ENCODE peak calls at places on chromosomes 12 and 14, in nine cellular contexts. E is hypothalamus; P is Daoy; T is progenitor cell of endocrine pancreas; F is H54; X is activated T-cell treated with anti-CD3 and anti-CD28 coated beads, Interleukin-2, amount 50 U/mL, for 1 hour; O is left colon; C is NCI-H1105 treated with DMSO at 0.1 percent for 48 hours; Z is activated effector memory CD4-positive, alpha-beta T cell treated with anti-CD3 and anti-CD28 coated beads, Interleukin-2, amount 50 U/mL, for 16 hours. Y is an unnamed sample.
A peak's percentile ranks its signal among the peaks of the same experiment; 100 is the strongest.

GRCh38 chr14:55127491-55127951 is 1.5 kb upstream of the LGALS3 start:
- DNase-seq in E (no peak), P (peak; percentile 48), T (no peak), F (peak; percentile 70), X (no peak), O (no peak), C (no peak), Z (no peak), Y (no peak)

GRCh38 chr12:95605087-95605486 is 53.8 kb upstream of the USP44 start:
- DNase-seq in E (no peak), P (peak; percentile 84), T (no peak), F (peak; percentile 52), X (no peak), O (no peak), C (no peak), Z (no peak), Y (no peak)

GRCh38 chr12:117695956-117696355 is 272.8 kb downstream of the KSR2 start:
- DNase-seq in E (no peak), P (no peak), T (no peak), F (no peak), X (no peak), O (peak; percentile 36), C (peak; percentile 93), Z (no peak), Y (no peak)

GRCh38 chr12:122437656-122438121 is 15.2 kb upstream of the CLIP1 start:
- DNase-seq in E (no peak), P (peak; percentile 86), T (no peak), F (peak; percentile 68), X (no peak), O (peak; percentile 50), C (peak; percentile 79), Z (no peak), Y (no peak)

GRCh38 chr12:47340391-47341015 is 260.7 kb upstream of the AMIGO2 start:
- DNase-seq in E (no peak), P (peak; percentile 5), T (no peak), F (no peak), X (no peak), O (no peak), C (no peak), Z (no peak), Y (no peak)

GRCh38 chr14:21020977-21021545 is 3.8 kb downstream of the NDRG2 start:
- DNase-seq in E (no peak), P (no peak), T (no peak), F (no peak), X (no peak), O (no peak), C (no peak), Z (no peak), Y (no peak)

GRCh38 chr12:26938660-26939185 is 453 bp downstream of the FGFR1OP2 start:
- DNase-seq in E (no peak), P (no peak), T (no peak), F (peak; percentile 4), X (no peak), O (peak; percentile 30), C (peak; percentile 44), Z (no peak), Y (no peak)

GRCh38 chr12:66859751-66860440 is 181.0 kb upstream of the GRIP1 start:
- DNase-seq in E (no peak), P (no peak), T (no peak), F (no peak), X (no peak), O (no peak), C (no peak), Z (no peak), Y (no peak)

GRCh38 chr12:116982721-116983502 is 72.2 kb downstream of the FBXW8 start:
- DNase-seq in E (no peak), P (no peak), T (no peak), F (no peak), X (no peak), O (no peak), C (no peak), Z (no peak), Y (no peak)

GRCh38 chr12:80291108-80291754 is 152.8 kb upstream of the PTPRQ start:
- DNase-seq in E (no peak), P (no peak), T (no peak), F (no peak), X (no peak), O (no peak), C (no peak), Z (no peak), Y (no peak)

GRCh38 chr14:58699656-58700055 is 61.9 kb downstream of the DACT1 start:
- DNase-seq in E (no peak), P (no peak), T (no peak), F (no peak), X (no peak), O (no peak), C (no peak), Z (no peak), Y (no peak)

GRCh38 chr12:110858848-110859247 is 12.1 kb downstream of the CCDC63 start:
- DNase-seq in E (no peak), P (no peak), T (no peak), F (no peak), X (no peak), O (no peak), C (no peak), Z (no peak), Y (no peak)

GRCh38 chr14:92481386-92481785 is 32.2 kb upstream of the RIN3 start:
- DNase-seq in E (no peak), P (no peak), T (no peak), F (no peak), X (no peak), O (peak; percentile 10), C (no peak), Z (no peak), Y (no peak)

GRCh38 chr14:67168110-67168441 is 21.2 kb upstream of the GARIN2 start:
- DNase-seq in E (no peak), P (no peak), T (no peak), F (no peak), X (no peak), O (no peak), C (no peak), Z (no peak), Y (no peak)

GRCh38 chr12:14723763-14724162 is 27.4 kb upstream of the GUCY2C start:
- DNase-seq in E (no peak), P (peak; percentile 34), T (no peak), F (peak; percentile 13), X (peak; percentile 55), O (peak; percentile 34), C (no peak), Z (peak; percentile 78), Y (no peak)

GRCh38 chr14:95998656-95999055 is 40.5 kb upstream of the C14orf132 start:
- DNase-seq in E (no peak), P (peak; percentile 21), T (no peak), F (no peak), X (no peak), O (no peak), C (peak; percentile 53), Z (no peak), Y (no peak)

GRCh38 chr12:132248439-132249157 is 80.8 kb downstream of the GALNT9 start:
- DNase-seq in E (no peak), P (peak; percentile 25), T (no peak), F (no peak), X (no peak), O (no peak), C (no peak), Z (no peak), Y (no peak)

GRCh38 chr12:114625294-114625851 is 58.6 kb downstream of the TBX3 start:
- DNase-seq in E (no peak), P (peak; percentile 80), T (peak; percentile 57), F (peak; percentile 33), X (no peak), O (no peak), C (peak; percentile 60), Z (peak; percentile 66), Y (no peak)

GRCh38 chr14:35999264-35999663 is 173.1 kb downstream of the BRMS1L start:
- DNase-seq in E (no peak), P (no peak), T (no peak), F (no peak), X (no peak), O (no peak), C (no peak), Z (no peak), Y (no peak)

GRCh38 chr14:35347323-35348043 is 55.3 kb downstream of the PSMA6 start:
- DNase-seq in E (no peak), P (no peak), T (no peak), F (no peak), X (no peak), O (no peak), C (no peak), Z (peak; percentile 59), Y (no peak)

GRCh38 chr12:19553177-19553576 is 113.9 kb downstream of the AEBP2 start:
- DNase-seq in E (no peak), P (no peak), T (no peak), F (no peak), X (no peak), O (no peak), C (peak; percentile 21), Z (no peak), Y (no peak)

Y was measured in 8988T.